ENCODE peak calls at places on chromosomes 12 and 14, in seven cellular contexts. One of them, this sample, is unnamed.

GRCh38 chr14:50452285-50452684 is 55.6 kb upstream of the CDKL1 start:
- DNase-seq in activated CD4-positive, alpha-beta memory T cell treated with anti-CD3 and anti-CD28 coated beads, Interleukin-2, amount 10 ng/mL, durations not matched to agents 7 days and 5 days: no peak
- DNase-seq in stimulated activated CD4-positive, alpha-beta T cell treated with anti-CD3 and anti-CD28 coated beads, Interleukin-15, amount 100 ng/mL, for 1 hour: no peak
- DNase-seq in NCI-H2081: peak
- DNase-seq in CMK: no peak
- DNase-seq in astrocyte of the spinal cord: no peak
- DNase-seq in hippocampal formation: no peak
- DNase-seq in this sample: no peak

GRCh38 chr12:38956337-38956736 is 50.9 kb upstream of the CPNE8 start:
- DNase-seq in activated CD4-positive, alpha-beta memory T cell treated with anti-CD3 and anti-CD28 coated beads, Interleukin-2, amount 10 ng/mL, durations not matched to agents 7 days and 5 days: no peak
- DNase-seq in stimulated activated CD4-positive, alpha-beta T cell treated with anti-CD3 and anti-CD28 coated beads, Interleukin-15, amount 100 ng/mL, for 1 hour: no peak
- DNase-seq in NCI-H2081: no peak
- DNase-seq in CMK: no peak
- DNase-seq in astrocyte of the spinal cord: peak
- DNase-seq in hippocampal formation: no peak
- DNase-seq in this sample: no peak

GRCh38 chr12:91381309-91381804 is 198.7 kb upstream of the DCN start:
- DNase-seq in activated CD4-positive, alpha-beta memory T cell treated with anti-CD3 and anti-CD28 coated beads, Interleukin-2, amount 10 ng/mL, durations not matched to agents 7 days and 5 days: no peak
- DNase-seq in stimulated activated CD4-positive, alpha-beta T cell treated with anti-CD3 and anti-CD28 coated beads, Interleukin-15, amount 100 ng/mL, for 1 hour: no peak
- DNase-seq in NCI-H2081: peak
- DNase-seq in CMK: no peak
- DNase-seq in astrocyte of the spinal cord: peak
- DNase-seq in hippocampal formation: peak
- DNase-seq in this sample: peak

GRCh38 chr12:4272014-4272975 is 1.3 kb upstream of the CCND2 start:
- DNase-seq in activated CD4-positive, alpha-beta memory T cell treated with anti-CD3 and anti-CD28 coated beads, Interleukin-2, amount 10 ng/mL, durations not matched to agents 7 days and 5 days: peak
- DNase-seq in stimulated activated CD4-positive, alpha-beta T cell treated with anti-CD3 and anti-CD28 coated beads, Interleukin-15, amount 100 ng/mL, for 1 hour: peak
- DNase-seq in NCI-H2081: no peak
- DNase-seq in CMK: peak
- DNase-seq in astrocyte of the spinal cord: peak
- DNase-seq in hippocampal formation: peak
- DNase-seq in this sample: no peak

GRCh38 chr12:91326043-91327027 is 143.7 kb upstream of the DCN start:
- DNase-seq in activated CD4-positive, alpha-beta memory T cell treated with anti-CD3 and anti-CD28 coated beads, Interleukin-2, amount 10 ng/mL, durations not matched to agents 7 days and 5 days: peak
- DNase-seq in stimulated activated CD4-positive, alpha-beta T cell treated with anti-CD3 and anti-CD28 coated beads, Interleukin-15, amount 100 ng/mL, for 1 hour: no peak
- DNase-seq in NCI-H2081: peak
- DNase-seq in CMK: no peak
- DNase-seq in astrocyte of the spinal cord: peak
- DNase-seq in hippocampal formation: no peak
- DNase-seq in this sample: peak

GRCh38 chr14:67738740-67739504 is 37.2 kb downstream of the RDH12 start:
- DNase-seq in activated CD4-positive, alpha-beta memory T cell treated with anti-CD3 and anti-CD28 coated beads, Interleukin-2, amount 10 ng/mL, durations not matched to agents 7 days and 5 days: no peak
- DNase-seq in stimulated activated CD4-positive, alpha-beta T cell treated with anti-CD3 and anti-CD28 coated beads, Interleukin-15, amount 100 ng/mL, for 1 hour: no peak
- DNase-seq in NCI-H2081: no peak
- DNase-seq in CMK: no peak
- DNase-seq in astrocyte of the spinal cord: peak
- DNase-seq in hippocampal formation: no peak
- DNase-seq in this sample: peak

GRCh38 chr14:67962215-67962644 is 142.7 kb downstream of the RAD51B start:
- DNase-seq in activated CD4-positive, alpha-beta memory T cell treated with anti-CD3 and anti-CD28 coated beads, Interleukin-2, amount 10 ng/mL, durations not matched to agents 7 days and 5 days: no peak
- DNase-seq in stimulated activated CD4-positive, alpha-beta T cell treated with anti-CD3 and anti-CD28 coated beads, Interleukin-15, amount 100 ng/mL, for 1 hour: no peak
- DNase-seq in NCI-H2081: no peak
- DNase-seq in CMK: no peak
- DNase-seq in astrocyte of the spinal cord: no peak
- DNase-seq in hippocampal formation: no peak
- DNase-seq in this sample: no peak

GRCh38 chr12:57894577-57895292 is 46.6 kb upstream of the ATP23 start:
- DNase-seq in activated CD4-positive, alpha-beta memory T cell treated with anti-CD3 and anti-CD28 coated beads, Interleukin-2, amount 10 ng/mL, durations not matched to agents 7 days and 5 days: no peak
- DNase-seq in stimulated activated CD4-positive, alpha-beta T cell treated with anti-CD3 and anti-CD28 coated beads, Interleukin-15, amount 100 ng/mL, for 1 hour: no peak
- DNase-seq in NCI-H2081: peak
- DNase-seq in CMK: no peak
- DNase-seq in astrocyte of the spinal cord: peak
- DNase-seq in hippocampal formation: no peak
- DNase-seq in this sample: peak

GRCh38 chr14:39322807-39323206 is 89.1 kb downstream of the MIA2 start:
- DNase-seq in activated CD4-positive, alpha-beta memory T cell treated with anti-CD3 and anti-CD28 coated beads, Interleukin-2, amount 10 ng/mL, durations not matched to agents 7 days and 5 days: no peak
- DNase-seq in stimulated activated CD4-positive, alpha-beta T cell treated with anti-CD3 and anti-CD28 coated beads, Interleukin-15, amount 100 ng/mL, for 1 hour: no peak
- DNase-seq in NCI-H2081: no peak
- DNase-seq in CMK: no peak
- DNase-seq in astrocyte of the spinal cord: no peak
- DNase-seq in hippocampal formation: no peak
- DNase-seq in this sample: no peak

GRCh38 chr12:10701226-10701681 is 21.9 kb downstream of the YBX3 start:
- DNase-seq in activated CD4-positive, alpha-beta memory T cell treated with anti-CD3 and anti-CD28 coated beads, Interleukin-2, amount 10 ng/mL, durations not matched to agents 7 days and 5 days: peak
- DNase-seq in stimulated activated CD4-positive, alpha-beta T cell treated with anti-CD3 and anti-CD28 coated beads, Interleukin-15, amount 100 ng/mL, for 1 hour: no peak
- DNase-seq in NCI-H2081: no peak
- DNase-seq in CMK: no peak
- DNase-seq in astrocyte of the spinal cord: no peak
- DNase-seq in hippocampal formation: no peak
- DNase-seq in this sample: no peak

GRCh38 chr14:56145965-56146364 is 27.8 kb downstream of the PELI2 start:
- DNase-seq in activated CD4-positive, alpha-beta memory T cell treated with anti-CD3 and anti-CD28 coated beads, Interleukin-2, amount 10 ng/mL, durations not matched to agents 7 days and 5 days: peak
- DNase-seq in stimulated activated CD4-positive, alpha-beta T cell treated with anti-CD3 and anti-CD28 coated beads, Interleukin-15, amount 100 ng/mL, for 1 hour: no peak
- DNase-seq in NCI-H2081: no peak
- DNase-seq in CMK: no peak
- DNase-seq in astrocyte of the spinal cord: peak
- DNase-seq in hippocampal formation: no peak
- DNase-seq in this sample: no peak

GRCh38 chr14:50835280-50835679 is 4.3 kb upstream of the NIN start:
- DNase-seq in activated CD4-positive, alpha-beta memory T cell treated with anti-CD3 and anti-CD28 coated beads, Interleukin-2, amount 10 ng/mL, durations not matched to agents 7 days and 5 days: no peak
- DNase-seq in stimulated activated CD4-positive, alpha-beta T cell treated with anti-CD3 and anti-CD28 coated beads, Interleukin-15, amount 100 ng/mL, for 1 hour: no peak
- DNase-seq in NCI-H2081: no peak
- DNase-seq in CMK: no peak
- DNase-seq in astrocyte of the spinal cord: no peak
- DNase-seq in hippocampal formation: no peak
- DNase-seq in this sample: no peak

GRCh38 chr14:21192447-21192822 is 36.6 kb upstream of the OR5AU1 start:
- DNase-seq in activated CD4-positive, alpha-beta memory T cell treated with anti-CD3 and anti-CD28 coated beads, Interleukin-2, amount 10 ng/mL, durations not matched to agents 7 days and 5 days: no peak
- DNase-seq in stimulated activated CD4-positive, alpha-beta T cell treated with anti-CD3 and anti-CD28 coated beads, Interleukin-15, amount 100 ng/mL, for 1 hour: no peak
- DNase-seq in NCI-H2081: no peak
- DNase-seq in CMK: no peak
- DNase-seq in astrocyte of the spinal cord: no peak
- DNase-seq in hippocampal formation: no peak
- DNase-seq in this sample: no peak

GRCh38 chr12:85794551-85794950 is 41.7 kb downstream of the RASSF9 start:
- DNase-seq in activated CD4-positive, alpha-beta memory T cell treated with anti-CD3 and anti-CD28 coated beads, Interleukin-2, amount 10 ng/mL, durations not matched to agents 7 days and 5 days: no peak
- DNase-seq in stimulated activated CD4-positive, alpha-beta T cell treated with anti-CD3 and anti-CD28 coated beads, Interleukin-15, amount 100 ng/mL, for 1 hour: no peak
- DNase-seq in NCI-H2081: no peak
- DNase-seq in CMK: no peak
- DNase-seq in astrocyte of the spinal cord: peak
- DNase-seq in hippocampal formation: no peak
- DNase-seq in this sample: no peak

GRCh38 chr14:76056128-76056527 is 70.6 kb downstream of the IFT43 start:
- DNase-seq in activated CD4-positive, alpha-beta memory T cell treated with anti-CD3 and anti-CD28 coated beads, Interleukin-2, amount 10 ng/mL, durations not matched to agents 7 days and 5 days: no peak
- DNase-seq in stimulated activated CD4-positive, alpha-beta T cell treated with anti-CD3 and anti-CD28 coated beads, Interleukin-15, amount 100 ng/mL, for 1 hour: no peak
- DNase-seq in NCI-H2081: no peak
- DNase-seq in CMK: no peak
- DNase-seq in astrocyte of the spinal cord: no peak
- DNase-seq in hippocampal formation: no peak
- DNase-seq in this sample: no peak

GRCh38 chr12:18421840-18422239 is 160.5 kb downstream of the PIK3C2G start:
- DNase-seq in activated CD4-positive, alpha-beta memory T cell treated with anti-CD3 and anti-CD28 coated beads, Interleukin-2, amount 10 ng/mL, durations not matched to agents 7 days and 5 days: no peak
- DNase-seq in stimulated activated CD4-positive, alpha-beta T cell treated with anti-CD3 and anti-CD28 coated beads, Interleukin-15, amount 100 ng/mL, for 1 hour: no peak
- DNase-seq in NCI-H2081: no peak
- DNase-seq in CMK: no peak
- DNase-seq in astrocyte of the spinal cord: peak
- DNase-seq in hippocampal formation: no peak
- DNase-seq in this sample: no peak

GRCh38 chr14:102209224-102209966 is 69.7 kb downstream of the WDR20 start:
- DNase-seq in activated CD4-positive, alpha-beta memory T cell treated with anti-CD3 and anti-CD28 coated beads, Interleukin-2, amount 10 ng/mL, durations not matched to agents 7 days and 5 days: no peak
- DNase-seq in stimulated activated CD4-positive, alpha-beta T cell treated with anti-CD3 and anti-CD28 coated beads, Interleukin-15, amount 100 ng/mL, for 1 hour: no peak
- DNase-seq in NCI-H2081: no peak
- DNase-seq in CMK: no peak
- DNase-seq in astrocyte of the spinal cord: no peak
- DNase-seq in hippocampal formation: peak
- DNase-seq in this sample: no peak

GRCh38 chr12:12017798-12018197 is 52.9 kb upstream of the BCL2L14 start:
- DNase-seq in activated CD4-positive, alpha-beta memory T cell treated with anti-CD3 and anti-CD28 coated beads, Interleukin-2, amount 10 ng/mL, durations not matched to agents 7 days and 5 days: no peak
- DNase-seq in stimulated activated CD4-positive, alpha-beta T cell treated with anti-CD3 and anti-CD28 coated beads, Interleukin-15, amount 100 ng/mL, for 1 hour: no peak
- DNase-seq in NCI-H2081: peak
- DNase-seq in CMK: no peak
- DNase-seq in astrocyte of the spinal cord: no peak
- DNase-seq in hippocampal formation: no peak
- DNase-seq in this sample: no peak

GRCh38 chr12:63870838-63871237 is 26.3 kb downstream of the SRGAP1 start:
- DNase-seq in activated CD4-positive, alpha-beta memory T cell treated with anti-CD3 and anti-CD28 coated beads, Interleukin-2, amount 10 ng/mL, durations not matched to agents 7 days and 5 days: no peak
- DNase-seq in stimulated activated CD4-positive, alpha-beta T cell treated with anti-CD3 and anti-CD28 coated beads, Interleukin-15, amount 100 ng/mL, for 1 hour: no peak
- DNase-seq in NCI-H2081: no peak
- DNase-seq in CMK: no peak
- DNase-seq in astrocyte of the spinal cord: no peak
- DNase-seq in hippocampal formation: no peak
- DNase-seq in this sample: no peak

GRCh38 chr12:106417926-106418910 is 60.7 kb downstream of the POLR3B start:
- DNase-seq in activated CD4-positive, alpha-beta memory T cell treated with anti-CD3 and anti-CD28 coated beads, Interleukin-2, amount 10 ng/mL, durations not matched to agents 7 days and 5 days: no peak
- DNase-seq in stimulated activated CD4-positive, alpha-beta T cell treated with anti-CD3 and anti-CD28 coated beads, Interleukin-15, amount 100 ng/mL, for 1 hour: no peak
- DNase-seq in NCI-H2081: no peak
- DNase-seq in CMK: no peak
- DNase-seq in astrocyte of the spinal cord: peak
- DNase-seq in hippocampal formation: no peak
- DNase-seq in this sample: no peak

This sample was measured in NCI-H1436.